ENCODE peak calls at places on chromosome 6, in four cellular contexts. Z is naive thymus-derived CD4-positive, alpha-beta T cell; B is uterus; G is ovary. N is an unnamed sample.

GRCh38 chr6:36427781-36428345 is 14.8 kb downstream of the PXT1 start:
- DNase-seq in Z (no peak), G (no peak), B (no peak), N (no peak)

GRCh38 chr6:131067521-131067920 is 4.5 kb upstream of the EPB41L2 start:
- DNase-seq in Z (no peak), G (no peak), B (no peak), N (no peak)

GRCh38 chr6:147689398-147689797 is 180.9 kb downstream of the SAMD5 start:
- DNase-seq in B (no peak), Z (no peak), G (no peak), N (no peak)

GRCh38 chr6:42928748-42929087 is 562 bp upstream of the CNPY3 start:
- DNase-seq in G (no peak), Z (no peak), B (no peak), N (no peak)

GRCh38 chr6:33719326-33719987 is 8.0 kb upstream of the UQCC2 start:
- DNase-seq in B (no peak), G (no peak), Z (no peak), N (no peak)

GRCh38 chr6:111894951-111895350 is 21.7 kb upstream of the FYN start:
- DNase-seq in Z (no peak), G (no peak), B (no peak), N (no peak)

GRCh38 chr6:138250513-138251247 is 32.4 kb upstream of the PBOV1 start:
- DNase-seq in G (peak; percentile 73), Z (no peak), B (peak; percentile 72), N (peak; percentile 76)

GRCh38 chr6:78713564-78713963 is 153.8 kb upstream of the IRAK1BP1 start:
- DNase-seq in G (no peak), Z (no peak), B (no peak), N (no peak)

GRCh38 chr6:113048741-113049140 is 701.6 kb downstream of the RFPL4B start:
- DNase-seq in B (no peak), Z (no peak), G (no peak), N (no peak)
- H3K27ac ChIP-seq in B (no peak overlapping the region), Z (no peak overlapping the region), G (no peak overlapping the region), N (no peak overlapping the region)

GRCh38 chr6:156853733-156854132 is 76.6 kb downstream of the ARID1B start:
- DNase-seq in Z (no peak), G (no peak), B (no peak), N (no peak)
- H3K4me1 ChIP-seq in Z (peaks cover 16% of the 10 kb centered on the region), G (peaks cover 18% of the 10 kb centered on the region), B (no peaks in the 10 kb centered on the region), N (peaks cover 5% of the 10 kb centered on the region)

GRCh38 chr6:72783667-72784066 is 161.8 kb downstream of the KCNQ5 start:
- DNase-seq in B (no peak), Z (no peak), G (no peak), N (no peak)

GRCh38 chr6:72784581-72784980 is 162.7 kb downstream of the KCNQ5 start:
- DNase-seq in G (no peak), Z (no peak), B (no peak), N (no peak)

GRCh38 chr6:72783035-72783434 is 161.2 kb downstream of the KCNQ5 start:
- DNase-seq in B (no peak), G (no peak), Z (no peak), N (no peak)

GRCh38 chr6:72787521-72788031 is 165.7 kb downstream of the KCNQ5 start:
- DNase-seq in Z (no peak), G (no peak), B (no peak), N (no peak)

GRCh38 chr6:72784071-72784470 is 162.2 kb downstream of the KCNQ5 start:
- DNase-seq in B (no peak), G (no peak), Z (no peak), N (no peak)
- H3K27ac ChIP-seq in B (no peak overlapping the region), G (no peak overlapping the region), Z (no peak overlapping the region), N (peak overlapping the region; percentile 22)

GRCh38 chr6:157575436-157576145 is 194.6 kb downstream of the ZDHHC14 start:
- DNase-seq in G (no peak), B (no peak), Z (no peak), N (no peak)
- H3K4me1 ChIP-seq in G (peaks cover 2% of the 10 kb centered on the region), B (no peaks in the 10 kb centered on the region), Z (no peaks in the 10 kb centered on the region), N (no peaks in the 10 kb centered on the region)

DNA sequence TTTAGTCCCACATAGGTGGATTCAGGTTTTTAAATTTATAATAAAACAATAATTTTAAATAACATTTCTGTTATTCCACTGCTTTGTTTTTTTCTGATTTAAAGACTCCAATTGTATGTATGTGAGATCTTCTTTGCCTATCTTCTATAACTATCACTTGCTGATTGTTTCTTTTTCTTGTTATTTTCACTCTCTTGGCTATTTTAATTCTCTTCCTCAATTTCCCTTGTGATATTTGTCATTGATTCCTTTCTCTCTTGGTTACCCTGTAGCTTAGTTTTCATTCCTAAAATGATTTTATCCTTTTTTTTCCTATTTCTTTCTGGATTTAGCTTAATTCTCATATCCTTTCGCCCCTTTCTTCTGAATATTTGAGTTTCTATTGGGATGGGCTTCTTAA is 227.3 kb upstream of the TENT5A start:
- DNase-seq in Z (no peak), B (no peak), G (no peak), N (no peak)
- H3K27ac ChIP-seq in Z (no peak overlapping the region), B (no peak overlapping the region), G (no peak overlapping the region), N (no peak overlapping the region)

GRCh38 chr6:44116643-44117382 is 10.4 kb downstream of the MRPL14 start:
- DNase-seq in B (no peak), G (no peak), Z (no peak), N (no peak)
- H3K4me1 ChIP-seq in B (peaks cover 16% of the 10 kb centered on the region), G (peaks cover 4% of the 10 kb centered on the region), Z (peaks cover 5% of the 10 kb centered on the region), N (peaks cover 7% of the 10 kb centered on the region)